ENCODE peak calls at places on chromosomes 7 and 10, in five cellular contexts. F is neuronal stem cell, H is H9, M is mesenchymal stem cell, P is trophoblast cell. B is an unnamed sample.

GRCh38 chr7:157234271-157234670 is 95.5 kb downstream of the UBE3C start:
- DNase-seq in F (no peak), H (no peak), M (no peak), P (no peak), B (no peak)

GRCh38 chr10:72605137-72605536 is 20.7 kb downstream of the MICU1 start:
- DNase-seq in F (no peak), H (no peak), M (no peak), P (no peak), B (no peak)

GRCh38 chr7:50416509-50417299 is 33.4 kb downstream of the FIGNL1 start:
- DNase-seq in F (no peak), H (no peak), M (no peak), P (peak), B (no peak)

GRCh38 chr7:142001163-142001874 is 5.6 kb downstream of the MGAM start:
- DNase-seq in F (no peak), H (no peak), M (no peak), P (peak), B (no peak)

GRCh38 chr10:102612964-102613275 is 31.4 kb upstream of the TRIM8 start:
- DNase-seq in F (no peak), H (no peak), M (no peak), P (no peak), B (no peak)

GRCh38 chr7:2190531-2190930 is 42.2 kb downstream of the MAD1L1 start:
- DNase-seq in F (no peak), H (peak), M (peak), P (peak), B (no peak)

GRCh38 chr7:82050792-82051191 is 280.9 kb upstream of the HGF start:
- DNase-seq in F (no peak), H (no peak), M (peak), P (peak), B (no peak)

GRCh38 chr10:124642076-124642710 is 102.0 kb downstream of the FAM53B start:
- DNase-seq in F (no peak), H (no peak), M (no peak), P (no peak), B (no peak)

GRCh38 chr10:95428702-95429101 is 132.5 kb downstream of the SORBS1 start:
- DNase-seq in F (no peak), H (no peak), M (no peak), P (no peak), B (no peak)

GRCh38 chr10:117137911-117138642 is at the start of gene VAX1:
- DNase-seq in F (no peak), H (peak), M (no peak), P (peak), B (peak)

GRCh38 chr7:50826371-50827172 is 43.9 kb upstream of the GRB10 start:
- DNase-seq in F (no peak), H (no peak), M (peak), P (no peak), B (no peak)

GRCh38 chr10:42367532-42368230 is 270.7 kb downstream of the ZNF33B start:
- DNase-seq in F (peak), H (no peak), M (no peak), P (peak), B (no peak)

GRCh38 chr10:75012471-75012870 is 99.0 kb upstream of the SAMD8 start:
- DNase-seq in F (no peak), H (no peak), M (no peak), P (no peak), B (no peak)

GRCh38 chr10:85045046-85045445 is 716.7 kb downstream of the CCSER2 start:
- DNase-seq in F (no peak), H (no peak), M (no peak), P (no peak), B (no peak)

GRCh38 chr10:97919012-97919411 is 69.4 kb downstream of the GOLGA7B start:
- DNase-seq in F (no peak), H (no peak), M (no peak), P (no peak), B (no peak)

GRCh38 chr7:24828871-24829661 is 71.8 kb upstream of the GSDME start:
- DNase-seq in F (no peak), H (no peak), M (peak), P (no peak), B (no peak)

GRCh38 chr10:121054876-121055275 is 203.7 kb downstream of the WDR11 start:
- DNase-seq in F (no peak), H (no peak), M (no peak), P (peak), B (no peak)

GRCh38 chr7:81600608-81601007 is 169.2 kb downstream of the HGF start:
- DNase-seq in F (no peak), H (no peak), M (peak), P (no peak), B (no peak)

GRCh38 chr10:8365935-8366911 is 311.7 kb downstream of the GATA3 start:
- DNase-seq in F (no peak), H (no peak), M (peak), P (peak), B (no peak)

GRCh38 chr7:12801107-12801506 is 113.7 kb downstream of the ARL4A start:
- DNase-seq in F (no peak), H (no peak), M (no peak), P (peak), B (no peak)

GRCh38 chr10:804191-804781 is 114.8 kb upstream of the DIP2C start:
- DNase-seq in F (no peak), H (peak), M (no peak), P (no peak), B (no peak)

GRCh38 chr7:49089717-49090116 is 165.4 kb downstream of the CDC14C start:
- DNase-seq in F (no peak), H (no peak), M (no peak), P (no peak), B (no peak)
- H2BK12ac ChIP-seq in F (no peak), H (no peak), M (no peak), P (no peak), B (no peak)

DNA sequence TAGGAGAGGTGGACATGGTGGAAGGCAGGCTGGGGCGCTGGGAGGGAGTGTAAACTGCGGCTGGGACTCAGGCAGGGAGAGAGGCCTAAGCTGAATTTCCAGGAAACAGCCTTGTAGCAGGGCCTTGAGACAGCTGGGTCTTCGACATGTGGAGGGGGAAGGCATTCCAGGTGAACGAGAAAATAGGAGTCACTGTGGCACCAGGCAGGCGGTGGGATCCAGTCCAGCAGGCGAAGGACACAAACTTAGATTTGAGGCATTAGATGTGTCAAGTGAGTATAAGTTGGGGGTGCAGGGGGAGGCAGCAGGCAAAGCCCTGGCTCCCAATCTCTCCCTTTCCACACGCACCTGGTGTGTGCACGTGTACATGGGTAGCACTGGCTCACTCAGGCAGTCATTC is 105.3 kb downstream of the PTPN20 start:
- DNase-seq in F (no peak), H (peak), M (no peak), P (no peak), B (no peak)
- H2BK12ac ChIP-seq in F (no peak), H (no peak), M (no peak), P (no peak), B (no peak)

GRCh38 chr7:112173214-112173905 is 32.8 kb downstream of the DOCK4 start:
- DNase-seq in F (no peak), H (no peak), M (no peak), P (no peak), B (no peak)

GRCh38 chr7:112167144-112167543 is 39.1 kb downstream of the DOCK4 start:
- DNase-seq in F (no peak), H (no peak), M (no peak), P (no peak), B (no peak)

GRCh38 chr7:112174192-112174591 is 32.0 kb downstream of the DOCK4 start:
- DNase-seq in F (no peak), H (no peak), M (no peak), P (no peak), B (no peak)

GRCh38 chr7:112171673-112172072 is 34.5 kb downstream of the DOCK4 start:
- DNase-seq in F (no peak), H (no peak), M (no peak), P (no peak), B (no peak)

GRCh38 chr7:112168915-112169314 is 37.3 kb downstream of the DOCK4 start:
- DNase-seq in F (no peak), H (no peak), M (no peak), P (no peak), B (no peak)
- H2BK12ac ChIP-seq in F (no peak), H (no peak), M (no peak), P (no peak), B (no peak)

DNA sequence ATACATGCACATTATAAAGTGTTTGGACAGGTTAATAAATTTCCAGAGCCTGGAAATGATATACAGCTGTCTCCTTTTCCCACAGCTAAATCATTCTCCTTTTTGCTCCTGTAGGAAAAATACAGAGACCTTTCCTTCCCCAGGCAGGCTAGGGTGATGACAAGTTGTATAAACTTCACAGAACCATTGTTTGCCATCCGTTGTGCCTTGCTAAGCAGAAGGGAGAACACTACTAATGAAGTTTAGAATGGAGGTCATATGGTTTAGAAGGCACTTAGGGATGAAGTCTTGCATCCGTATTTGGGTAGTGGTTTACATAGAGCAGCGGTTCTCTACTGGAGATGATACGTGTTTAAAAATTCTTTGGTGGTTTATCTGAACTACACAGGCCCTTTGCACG is 46.0 kb downstream of the NAMPT start:
- DNase-seq in F (no peak), H (no peak), M (no peak), P (no peak), B (no peak)
- H2BK12ac ChIP-seq in F (no peak), H (no peak), M (no peak), P (no peak), B (no peak)

DNA sequence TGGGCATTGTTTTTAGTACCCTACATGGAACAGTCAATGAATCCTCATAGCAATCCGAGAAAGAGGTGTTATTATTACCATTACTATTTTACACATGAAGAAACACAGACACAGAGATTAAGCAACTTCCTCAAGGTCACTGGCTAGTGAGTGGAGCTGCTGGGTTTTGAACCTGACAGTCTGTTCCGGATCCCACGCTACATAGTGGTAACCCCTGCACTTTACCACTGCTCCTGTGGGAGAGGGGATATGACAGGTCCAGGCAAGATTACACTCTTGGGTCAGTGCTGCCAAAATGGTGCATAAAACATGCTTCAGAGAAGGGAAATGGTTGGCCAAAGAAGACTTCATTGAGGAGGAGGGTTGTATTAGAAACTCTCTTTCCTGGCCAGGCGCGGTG is 185.7 kb downstream of the XPNPEP1 start:
- DNase-seq in F (no peak), H (no peak), M (no peak), P (no peak), B (no peak)
- H2BK12ac ChIP-seq in F (no peak), H (no peak), M (no peak), P (no peak), B (no peak)

GRCh38 chr10:94425942-94426341 is 23.6 kb downstream of the TBC1D12 start:
- DNase-seq in F (no peak), H (no peak), M (no peak), P (no peak), B (no peak)
- H2BK12ac ChIP-seq in F (no peak), H (no peak), M (no peak), P (no peak), B (no peak)

DNA sequence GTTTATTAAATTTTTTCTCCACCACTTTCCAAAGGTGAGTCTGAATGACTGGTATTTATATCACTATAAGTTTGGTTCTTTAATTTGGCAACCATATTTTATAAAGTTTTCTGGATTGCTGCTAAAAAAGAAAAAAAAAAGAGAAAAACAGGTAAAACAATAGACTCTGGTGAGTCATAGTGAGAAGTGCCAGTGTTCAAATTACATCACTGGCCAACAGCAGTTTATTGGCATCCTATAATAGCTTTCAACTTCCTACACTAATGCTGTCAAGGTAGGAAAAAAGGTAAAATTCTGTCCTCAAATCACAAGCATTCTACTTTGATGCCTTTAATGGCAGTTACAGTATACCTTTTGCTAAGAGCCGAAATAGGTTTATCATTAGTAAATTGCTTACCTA is 808.8 kb downstream of the GRM8 start:
- DNase-seq in F (no peak), H (no peak), M (no peak), P (no peak), B (no peak)
- H2BK12ac ChIP-seq in F (no peak), H (no peak), M (no peak), P (no peak), B (no peak)

GRCh38 chr7:84070770-84071169 is 123.8 kb downstream of the SEMA3A start:
- DNase-seq in F (no peak), H (no peak), M (no peak), P (no peak), B (no peak)

GRCh38 chr7:84069036-84069435 is 125.6 kb downstream of the SEMA3A start:
- DNase-seq in F (no peak), H (no peak), M (no peak), P (peak), B (no peak)

GRCh38 chr7:84073476-84073875 is 121.1 kb downstream of the SEMA3A start:
- DNase-seq in F (no peak), H (no peak), M (peak), P (peak), B (no peak)

GRCh38 chr7:84070101-84070500 is 124.5 kb downstream of the SEMA3A start:
- DNase-seq in F (no peak), H (no peak), M (no peak), P (no peak), B (no peak)
- H2BK12ac ChIP-seq in F (no peak), H (no peak), M (no peak), P (no peak), B (no peak)

DNA sequence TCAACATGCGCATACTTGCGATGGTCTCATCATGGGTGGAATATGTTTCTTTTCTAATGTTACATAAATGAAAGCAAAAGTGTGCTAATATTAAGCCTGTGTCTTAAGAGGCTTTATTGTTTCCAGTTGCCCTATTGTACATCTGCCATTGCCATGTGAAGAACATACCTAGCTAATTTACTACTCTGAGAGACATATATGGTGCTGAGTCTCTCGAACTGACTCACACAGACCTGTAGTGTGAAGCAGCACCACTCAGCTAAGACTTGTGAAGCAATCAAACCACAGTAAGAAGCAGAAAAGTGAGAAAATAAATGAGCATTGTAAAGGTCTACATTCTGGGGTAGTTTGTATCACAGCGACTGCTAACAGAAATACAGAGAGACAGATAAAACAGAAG is 645.6 kb upstream of the PCDH15 start:
- DNase-seq in F (no peak), H (no peak), M (no peak), P (no peak), B (no peak)
- H2BK12ac ChIP-seq in F (no peak), H (no peak), M (no peak), P (no peak), B (no peak)